ENCODE peak calls at places on chromosome 16, in four cellular contexts. H is GM12878, P is K562, D is H1. G is an unnamed sample.

GRCh38 chr16:12027091-12027490 is 50.6 kb downstream of the SNX29 start:
- DNase-seq in H (no peak), P (no peak), D (no peak), G (no peak)

GRCh38 chr16:58882292-58882691 is 148.2 kb upstream of the GOT2 start:
- DNase-seq in H (peak), P (no peak), D (no peak), G (no peak)

GRCh38 chr16:57667526-57668258 is 414 bp upstream of the ADGRG3 start:
- DNase-seq in P (peak), H (no peak), D (peak), G (peak)

GRCh38 chr16:3584412-3584811 is 7.2 kb upstream of the NLRC3 start:
- DNase-seq in D (no peak), H (no peak), P (no peak), G (no peak)

GRCh38 chr16:21568502-21569189 is 30.7 kb upstream of the METTL9 start:
- DNase-seq in P (no peak), D (no peak), H (no peak), G (no peak)

GRCh38 chr16:81456523-81457325 is 12.1 kb downstream of the CMIP start:
- DNase-seq in P (no peak), D (no peak), H (no peak), G (peak)

GRCh38 chr16:69613283-69614154 is 47.8 kb downstream of the NFAT5 start:
- DNase-seq in H (peak), D (no peak), P (peak), G (peak)

GRCh38 chr16:4674926-4675530 is 18.3 kb upstream of the NUDT16L1 start:
- DNase-seq in D (no peak), H (no peak), P (no peak), G (no peak)

GRCh38 chr16:27764869-27765675 is 215.1 kb downstream of the KATNIP start:
- DNase-seq in P (no peak), H (no peak), D (no peak), G (no peak)

GRCh38 chr16:86027366-86028126 is 128.6 kb downstream of the IRF8 start:
- DNase-seq in P (no peak), H (no peak), D (no peak), G (no peak)

GRCh38 chr16:85080923-85081498 is 31.3 kb downstream of the CIBAR2 start:
- DNase-seq in D (no peak), H (no peak), P (no peak), G (no peak)

GRCh38 chr16:17965131-17965530 is 371.4 kb downstream of the NPIPA8 start:
- DNase-seq in H (no peak), D (no peak), P (no peak), G (no peak)

GRCh38 chr16:57627184-57627871 is 1.1 kb upstream of the ADGRG1 start:
- DNase-seq in P (no peak), D (no peak), H (no peak), G (peak)

GRCh38 chr16:49094471-49094870 is 187.2 kb downstream of the CBLN1 start:
- DNase-seq in D (no peak), H (no peak), P (no peak), G (no peak)

GRCh38 chr16:90031931-90032663 is 12.8 kb upstream of the DBNDD1 start:
- DNase-seq in P (no peak), H (no peak), D (no peak), G (no peak)

GRCh38 chr16:86507173-86508027 is 2.9 kb upstream of the FOXF1 start:
- DNase-seq in H (no peak), P (no peak), D (no peak), G (no peak)

GRCh38 chr16:2963074-2963610 is 933 bp upstream of the KREMEN2 start:
- DNase-seq in H (no peak), P (peak), D (no peak), G (no peak)

GRCh38 chr16:85104821-85105391 is 7.4 kb downstream of the CIBAR2 start:
- DNase-seq in H (peak), D (no peak), P (no peak), G (no peak)

GRCh38 chr16:66248096-66248495 is 118.4 kb upstream of the CDH5 start:
- DNase-seq in H (no peak), D (no peak), P (no peak), G (no peak)

GRCh38 chr16:87143661-87144121 is 173.5 kb downstream of the C16orf95 start:
- DNase-seq in D (no peak), P (no peak), H (no peak), G (no peak)

GRCh38 chr16:69941251-69942098 is 9.7 kb upstream of the CLEC18A start:
- DNase-seq in H (no peak), D (no peak), P (no peak), G (no peak)

GRCh38 chr16:51670527-51670926 is 519.5 kb upstream of the SALL1 start:
- DNase-seq in D (no peak), H (no peak), P (no peak), G (no peak)

GRCh38 chr16:51665599-51665998 is 514.5 kb upstream of the SALL1 start:
- DNase-seq in H (no peak), P (no peak), D (no peak), G (no peak)

GRCh38 chr16:51666074-51666473 is 515.0 kb upstream of the SALL1 start:
- DNase-seq in D (no peak), P (no peak), H (no peak), G (no peak)

DNA sequence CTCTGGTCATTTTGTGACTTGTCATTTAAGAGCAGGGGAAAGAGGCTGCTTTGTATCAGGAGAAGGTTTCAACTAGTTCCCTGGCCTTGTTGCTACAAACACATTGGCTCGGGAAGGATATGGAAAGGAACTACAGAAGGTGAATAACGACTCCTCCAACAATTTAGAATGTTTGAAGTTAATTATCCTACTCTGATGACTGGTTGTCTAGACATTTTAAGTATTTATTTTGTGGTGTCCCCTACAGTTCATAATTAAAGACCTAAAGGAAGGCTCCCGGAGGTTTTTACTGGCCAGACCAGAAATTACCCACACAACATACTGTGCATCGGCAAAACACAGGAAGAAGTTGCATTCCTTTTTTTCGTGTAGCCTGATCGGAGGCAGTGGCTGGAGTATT is 515.8 kb upstream of the SALL1 start:
- DNase-seq in P (no peak), H (no peak), D (no peak), G (no peak)
- TF ChIP-seq BRCA1 in P (no peak), H (no peak), D (no peak), G (no peak)

DNA sequence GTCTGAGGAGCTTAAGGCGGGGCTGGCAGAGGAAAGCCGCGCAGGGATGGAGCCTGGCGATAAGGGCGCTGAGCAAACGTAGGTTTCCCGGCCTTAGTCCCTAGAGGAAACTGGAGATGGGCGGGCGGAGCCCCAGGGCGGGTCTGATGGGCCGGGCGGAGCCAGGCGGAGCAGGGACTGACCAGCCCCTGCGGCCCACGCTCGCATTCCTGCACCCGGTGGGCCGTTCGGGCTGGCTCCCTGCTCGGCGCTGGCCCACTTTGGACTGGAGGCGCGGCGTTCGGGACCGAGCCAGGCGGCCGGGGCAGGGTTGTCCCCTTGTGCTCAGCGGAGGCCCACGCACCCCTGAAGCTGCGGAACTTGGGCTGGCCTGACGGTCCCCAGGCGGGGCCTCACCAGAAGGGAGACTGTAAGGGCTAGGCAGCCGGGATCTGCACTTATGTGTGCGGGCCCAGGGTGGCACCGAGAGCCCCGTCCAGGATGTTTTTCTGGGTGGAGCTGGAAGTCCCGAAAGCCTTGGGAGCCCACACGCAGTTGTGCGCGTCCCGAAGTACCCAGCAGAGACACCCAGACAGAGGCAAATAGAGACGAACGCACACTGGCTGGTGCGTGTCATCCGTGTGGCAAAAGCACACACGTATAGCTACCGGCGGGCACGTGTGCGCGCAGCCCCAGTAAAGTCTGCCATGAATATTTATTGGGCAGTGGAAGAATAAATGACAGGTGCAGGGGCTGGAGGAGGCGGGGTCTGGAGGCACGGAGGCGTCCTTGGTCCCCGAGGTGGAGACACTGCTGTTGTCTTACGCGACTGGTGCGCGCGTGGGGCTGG is 1.4 kb downstream of the PYDC1 start:
- DNase-seq in P (peak), H (no peak), D (peak), G (peak)
- TF ChIP-seq BRCA1 in P (no peak), H (no peak), D (no peak), G (no peak)

DNA sequence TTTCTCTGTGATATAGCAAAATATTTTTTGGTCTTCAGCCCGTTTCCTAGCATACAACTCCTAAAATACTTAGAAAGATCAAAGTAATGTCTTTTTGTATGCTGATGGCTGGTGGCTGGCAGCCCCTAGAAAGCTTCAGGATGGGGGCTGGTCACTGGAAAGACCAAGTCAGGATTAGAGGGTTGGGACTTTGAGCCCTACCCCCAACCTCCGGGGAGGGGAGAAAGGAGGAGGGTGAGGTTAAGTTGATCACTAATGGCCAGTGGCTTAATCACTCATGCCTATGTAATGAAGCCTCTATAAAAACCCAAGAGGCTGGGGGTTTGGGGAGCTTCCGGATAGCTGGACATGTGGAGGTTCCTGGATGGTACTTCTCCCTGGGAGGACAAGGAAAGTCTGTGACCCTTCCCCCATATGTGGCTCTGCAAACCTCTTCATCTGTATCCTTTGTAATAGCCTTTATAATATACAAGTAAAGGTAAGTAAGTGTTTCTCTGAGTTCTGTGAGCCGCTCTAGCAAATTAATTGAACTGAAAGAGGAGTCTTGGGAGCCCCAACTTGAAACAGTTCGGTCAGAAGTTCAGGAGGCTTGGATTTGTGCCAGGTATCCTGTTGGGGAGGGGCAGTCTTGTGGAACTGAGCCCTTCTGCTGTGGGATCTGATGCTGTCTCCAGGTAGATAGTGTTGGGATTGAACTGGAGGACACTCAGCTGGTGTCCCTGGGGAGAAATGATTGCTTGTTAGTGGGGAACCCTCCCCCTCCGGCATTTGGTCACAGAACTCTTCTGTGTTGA is 3.5 kb downstream of the SLC7A6 start:
- DNase-seq in D (no peak), H (no peak), P (peak), G (peak)
- TF ChIP-seq BRCA1 in D (no peak), H (no peak), P (no peak), G (no peak)

DNA sequence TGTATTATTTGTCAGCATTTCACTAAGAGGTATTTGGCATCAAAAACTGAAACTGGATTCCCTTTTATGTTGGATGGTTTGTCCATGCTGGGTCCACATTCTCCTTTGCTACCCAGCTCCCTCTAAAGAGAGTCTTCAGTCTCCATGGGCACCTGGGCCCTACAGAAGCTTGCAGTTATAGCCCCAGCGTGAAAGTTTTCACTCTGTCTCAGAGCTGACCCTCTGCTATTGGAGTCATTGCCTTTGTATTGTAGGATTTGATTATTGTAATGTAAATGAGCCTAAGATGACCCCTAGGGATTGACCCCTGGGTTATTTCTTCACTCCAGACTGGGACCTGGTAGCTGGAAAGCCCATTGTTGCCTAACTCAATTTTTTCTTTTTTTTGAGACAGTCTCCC is 1026.5 kb upstream of the EEF2KMT start:
- DNase-seq in H (no peak), D (no peak), P (no peak), G (no peak)
- TF ChIP-seq BRCA1 in H (no peak), D (no peak), P (no peak), G (no peak)

DNA sequence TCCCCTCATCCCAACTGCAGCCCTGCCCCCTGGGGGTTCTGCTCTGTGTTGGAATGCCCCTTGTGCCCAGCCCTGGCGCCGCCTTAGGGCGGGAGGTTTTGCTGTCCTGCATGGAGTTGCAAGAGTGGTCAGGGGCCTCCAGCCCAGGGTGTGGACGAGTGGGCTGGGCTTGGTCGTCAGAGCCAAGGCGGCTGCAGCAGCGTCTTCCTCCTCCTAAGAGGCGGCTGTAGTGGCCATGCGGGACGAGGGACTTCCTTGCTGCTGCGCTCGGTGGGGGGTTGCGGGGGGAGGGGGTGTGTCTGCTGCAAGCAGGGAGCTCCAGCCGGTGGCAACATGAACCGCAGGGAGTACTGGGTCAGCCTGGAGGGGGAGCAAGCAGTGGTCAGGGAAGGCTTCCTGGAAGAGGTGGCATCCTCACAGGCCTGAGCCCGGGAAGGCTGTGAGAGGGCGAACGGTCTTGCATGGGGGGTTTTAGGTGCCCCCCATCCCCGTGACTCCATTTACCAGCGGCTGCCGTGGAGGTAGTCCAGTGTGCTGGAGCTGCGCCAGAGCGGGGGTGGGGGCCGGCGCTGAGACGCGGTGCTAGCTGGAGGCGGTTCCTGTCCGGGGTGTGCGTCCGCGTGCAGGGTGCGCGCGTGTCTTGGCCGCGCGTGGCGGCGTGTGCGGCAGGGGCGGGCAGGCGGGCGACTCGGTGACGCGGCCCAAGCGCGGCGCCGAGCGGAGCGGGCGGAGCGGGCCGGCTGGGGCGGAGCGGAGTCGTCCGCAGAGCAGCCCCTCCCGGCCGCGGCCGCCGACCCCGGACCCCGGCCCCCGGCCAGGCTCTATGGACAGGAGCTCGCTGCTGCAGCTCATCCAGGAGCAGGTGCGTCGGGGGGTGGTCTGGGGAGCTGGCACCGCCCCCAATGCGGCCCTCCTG is at the start of gene RHBDL1:
- DNase-seq in H (no peak), P (peak), D (peak), G (peak)
- TF ChIP-seq BRCA1 in H (no peak), P (no peak), D (no peak), G (no peak)

GRCh38 chr16:79885320-79885719 is 284.8 kb upstream of the MAF start:
- DNase-seq in P (no peak), D (no peak), H (no peak), G (no peak)
- TF ChIP-seq BRCA1 in P (no peak), D (no peak), H (no peak), G (no peak)

DNA sequence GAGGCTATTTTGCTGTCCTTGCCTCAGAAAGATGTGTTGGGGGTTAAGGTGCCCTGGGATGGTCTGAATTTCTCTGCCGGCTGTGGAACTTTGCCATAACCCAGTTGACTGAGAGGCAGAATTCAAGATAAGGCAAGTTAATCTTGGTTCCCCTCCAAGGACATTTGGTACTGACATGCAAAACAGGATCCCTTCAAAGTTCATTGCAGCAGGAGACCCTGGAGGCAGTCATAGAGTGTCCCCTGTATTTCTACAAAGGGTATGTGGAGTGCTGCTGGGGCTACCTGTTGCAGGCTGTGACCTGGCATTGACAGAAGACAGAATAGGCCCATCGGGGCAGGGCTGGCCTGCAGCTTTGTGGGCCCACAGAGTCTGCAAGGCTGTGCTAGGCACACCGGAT is 135.6 kb upstream of the IRX3 start:
- DNase-seq in H (no peak), P (no peak), D (no peak), G (no peak)
- TF ChIP-seq BRCA1 in H (no peak), P (no peak), D (no peak), G (no peak)

G was measured in HepG2.